ENCODE peak calls at places on chromosome 19, in four cellular contexts. W, S, D and F are unnamed samples.

GRCh38 chr19:35774274-35775045 is 904 bp upstream of the ARHGAP33 start:
- DNase-seq in W (no peak), S (no peak), D (no peak), F (no peak)

GRCh38 chr19:17006579-17006978 is 20.0 kb downstream of the CPAMD8 start:
- DNase-seq in W (no peak), S (no peak), D (no peak), F (no peak)

GRCh38 chr19:56120371-56121179 is 520 bp downstream of the ZNF787 start:
- DNase-seq in W (peak), S (peak), D (peak), F (peak)

GRCh38 chr19:6458695-6459355 is 767 bp downstream of the SLC25A23 start:
- DNase-seq in W (no peak), S (peak), D (no peak), F (no peak)

GRCh38 chr19:6753178-6754031 is 13.8 kb downstream of the SH2D3A start:
- DNase-seq in W (peak), S (peak), D (peak), F (peak)

GRCh38 chr19:48935864-48936263 is 2.4 kb downstream of the DHDH start:
- DNase-seq in W (no peak), S (no peak), D (no peak), F (no peak)

GRCh38 chr19:23673132-23673531 is 13.9 kb downstream of the ZNF675 start:
- DNase-seq in W (no peak), S (no peak), D (no peak), F (no peak)

GRCh38 chr19:1066748-1067340 is at the start of gene ARHGAP45:
- DNase-seq in W (peak), S (peak), D (peak), F (peak)

GRCh38 chr19:11611730-11612129 is 14.4 kb downstream of the ZNF627 start:
- DNase-seq in W (no peak), S (no peak), D (no peak), F (no peak)

GRCh38 chr19:1739960-1740629 is 13.2 kb upstream of the ONECUT3 start:
- DNase-seq in W (no peak), S (no peak), D (no peak), F (no peak)